ENCODE peak calls at places on chromosomes 16 and 17, in four cellular contexts. Y, C, V and S are unnamed samples.
A peak's percentile ranks its signal among the peaks of the same experiment; 100 is the strongest.

GRCh38 chr17:44578947-44579346 is 21.7 kb downstream of the FZD2 start:
- DNase-seq in V (no peak), Y (no peak), C (no peak), S (no peak)

GRCh38 chr16:1335211-1335971 is 1.9 kb downstream of the BAIAP3 start:
- DNase-seq in C (no peak), V (no peak), Y (no peak), S (no peak)

GRCh38 chr16:53282975-53283946 is 151.0 kb upstream of the RBL2 start:
- DNase-seq in Y (no peak), C (no peak), V (no peak), S (peak; percentile 21)

GRCh38 chr16:2079991-2080390 is 32.2 kb downstream of the TSC2 start:
- DNase-seq in C (no peak), V (no peak), Y (no peak), S (no peak)

GRCh38 chr16:67943619-67944503 is at the start of gene LCAT:
- DNase-seq in V (no peak), Y (no peak), C (peak; percentile 79), S (no peak)

GRCh38 chr16:51402785-51403184 is 251.7 kb upstream of the SALL1 start:
- DNase-seq in Y (no peak), C (no peak), V (no peak), S (no peak)

GRCh38 chr17:28862497-28862896 is 7.7 kb downstream of the ERAL1 start:
- DNase-seq in V (no peak), C (no peak), Y (no peak), S (no peak)

GRCh38 chr17:7038025-7038862 is 2.4 kb downstream of the SLC16A13 start:
- DNase-seq in C (no peak), V (no peak), Y (no peak), S (no peak)

GRCh38 chr17:70610161-70610560 is 440.8 kb downstream of the KCNJ2 start:
- DNase-seq in C (no peak), Y (no peak), V (no peak), S (no peak)

GRCh38 chr16:69720822-69721430 is 5.4 kb downstream of the NQO1 start:
- DNase-seq in C (no peak), Y (no peak), V (no peak), S (no peak)

GRCh38 chr17:44905006-44906000 is 6.1 kb upstream of the EFTUD2 start:
- DNase-seq in C (no peak), V (no peak), Y (no peak), S (no peak)

GRCh38 chr16:49422896-49423295 is 49.3 kb downstream of the C16orf78 start:
- DNase-seq in Y (no peak), C (no peak), V (no peak), S (no peak)

GRCh38 chr16:21083729-21084268 is 66.8 kb downstream of the DNAH3 start:
- DNase-seq in C (peak; percentile 59), Y (peak; percentile 9), V (peak; percentile 40), S (no peak)

GRCh38 chr16:1964046-1964505 is 550 bp downstream of the RPS2 start:
- DNase-seq in Y (no peak), C (no peak), V (no peak), S (no peak)

GRCh38 chr17:77654861-77655260 is 303.6 kb upstream of the TNRC6C start:
- DNase-seq in Y (no peak), C (no peak), V (no peak), S (no peak)

GRCh38 chr16:66489818-66490217 is 60.1 kb downstream of the TK2 start:
- DNase-seq in C (peak; percentile 12), V (no peak), Y (no peak), S (no peak)

GRCh38 chr17:70863436-70864248 is 694.3 kb downstream of the KCNJ2 start:
- DNase-seq in Y (no peak), V (no peak), C (no peak), S (no peak)

GRCh38 chr16:74035816-74036215 is 260.8 kb upstream of the PSMD7 start:
- DNase-seq in C (no peak), Y (no peak), V (no peak), S (no peak)

GRCh38 chr17:42180411-42180921 is 476 bp downstream of the KCNH4 start:
- DNase-seq in C (no peak), Y (no peak), V (no peak), S (no peak)
- H3K4me3 ChIP-seq in C (peak overlapping the region; percentile 19), Y (peak overlapping the region; percentile 53), V (no peak overlapping the region), S (no peak overlapping the region)

DNA sequence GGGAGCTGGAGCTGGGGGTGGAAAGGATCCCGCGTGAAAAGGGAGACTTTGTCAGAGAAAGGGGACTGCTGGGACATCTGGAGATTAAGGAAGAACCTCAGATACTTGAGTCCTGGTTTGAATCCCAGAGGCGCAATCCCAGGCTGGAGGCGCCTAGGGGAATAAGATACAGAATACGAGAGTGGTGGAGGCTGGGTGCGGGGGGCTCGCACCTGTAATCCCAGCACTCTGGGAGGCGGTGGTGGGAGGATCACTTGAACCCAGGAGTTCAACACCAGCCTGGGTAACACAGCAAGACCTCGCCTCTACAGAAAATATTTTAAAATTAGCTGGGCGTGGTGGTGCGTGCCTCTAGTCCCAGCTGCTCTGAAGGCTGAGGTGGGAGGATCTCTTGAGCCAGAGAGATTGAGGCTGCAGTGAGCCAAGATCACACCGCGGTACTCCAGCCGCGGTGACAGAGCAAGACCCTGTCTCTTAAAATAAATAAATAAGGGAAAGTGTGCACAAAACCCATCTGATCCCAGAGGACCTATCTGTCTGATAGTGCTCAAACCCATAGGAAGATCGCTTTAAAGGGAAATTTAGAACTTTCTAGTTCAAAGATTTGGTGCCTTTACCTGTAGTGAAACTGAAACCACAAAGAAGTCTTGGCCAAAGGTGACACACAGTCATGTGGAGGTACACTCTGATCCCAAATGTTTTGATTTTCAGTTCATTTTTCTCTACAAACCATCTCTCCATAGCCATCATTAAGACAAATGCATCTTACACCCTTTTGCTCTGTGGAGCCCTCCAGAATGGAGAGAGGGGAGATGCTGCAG is 625 bp upstream of the SCRN2 start:
- DNase-seq in V (no peak), Y (no peak), C (no peak), S (no peak)
- H3K4me3 ChIP-seq in V (no peak overlapping the region), Y (peak overlapping the region; percentile 82), C (no peak overlapping the region), S (peak overlapping the region; percentile 93)

GRCh38 chr16:30626230-30626629 is 16.0 kb upstream of the ZNF689 start:
- DNase-seq in C (no peak), Y (no peak), V (no peak), S (no peak)

GRCh38 chr16:30623558-30624283 is 13.5 kb upstream of the ZNF689 start:
- DNase-seq in C (no peak), Y (no peak), V (no peak), S (no peak)

GRCh38 chr16:30633526-30633925 is 17.2 kb upstream of the PRR14 start:
- DNase-seq in C (no peak), Y (no peak), V (no peak), S (no peak)

DNA sequence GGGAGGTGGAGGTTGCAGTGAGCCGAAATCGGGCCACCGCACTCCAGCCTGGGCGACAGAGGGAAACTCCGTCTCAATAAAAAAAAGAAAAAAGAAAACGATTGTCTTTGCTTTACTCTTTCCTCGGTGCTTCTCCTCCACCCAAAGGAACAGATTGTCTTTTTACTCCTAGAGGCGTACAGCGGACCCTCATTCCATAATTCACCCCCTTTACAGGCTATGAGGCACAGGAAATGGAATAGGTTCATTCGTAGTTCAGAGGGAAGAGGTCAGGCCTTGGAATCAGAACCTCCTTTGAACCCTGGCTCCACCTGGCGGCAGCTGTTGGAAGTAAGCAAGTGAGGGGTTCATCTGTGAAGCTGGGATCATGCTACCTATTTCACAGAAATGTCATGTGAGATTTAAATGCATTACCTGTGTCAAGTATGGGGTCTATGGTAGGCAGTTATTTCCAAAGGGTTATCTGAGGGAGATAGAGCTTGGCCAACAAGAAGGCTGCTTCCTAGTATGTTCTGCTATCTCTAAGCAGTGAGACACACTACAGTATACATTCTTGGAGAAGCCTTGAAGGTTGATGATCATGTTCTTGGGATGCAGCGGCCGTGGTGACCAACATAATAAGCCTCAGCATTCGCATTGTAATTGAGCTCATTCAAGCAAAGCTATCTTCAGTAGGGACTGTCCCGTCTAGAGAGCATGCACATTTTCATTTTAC is 18.6 kb upstream of the ZNF689 start:
- DNase-seq in V (peak; percentile 81), C (peak; percentile 83), Y (peak; percentile 66), S (no peak)
- H3K4me3 ChIP-seq in V (no peak overlapping the region), C (no peak overlapping the region), Y (no peak overlapping the region), S (no peak overlapping the region)

GRCh38 chr17:62670202-62670821 is 42.8 kb downstream of the MRC2 start:
- DNase-seq in C (no peak), V (peak; percentile 60), Y (no peak), S (no peak)
- H3K4me3 ChIP-seq in C (no peak overlapping the region), V (no peak overlapping the region), Y (no peak overlapping the region), S (no peak overlapping the region)

GRCh38 chr16:85810097-85810741 is 10.7 kb downstream of the COX4I1 start:
- DNase-seq in C (no peak), Y (no peak), V (no peak), S (no peak)

GRCh38 chr16:85809645-85810044 is 10.2 kb downstream of the COX4I1 start:
- DNase-seq in C (no peak), Y (no peak), V (no peak), S (no peak)

GRCh38 chr16:85810742-85811115 is 11.2 kb downstream of the COX4I1 start:
- DNase-seq in C (no peak), Y (no peak), V (no peak), S (no peak)

GRCh38 chr16:85812811-85813700 is 13.6 kb downstream of the COX4I1 start:
- DNase-seq in C (no peak), V (no peak), Y (no peak), S (no peak)

GRCh38 chr16:85812031-85812807 is 12.7 kb downstream of the COX4I1 start:
- DNase-seq in Y (no peak), C (no peak), V (no peak), S (no peak)
- H3K4me3 ChIP-seq in Y (no peak overlapping the region), C (no peak overlapping the region), V (no peak overlapping the region), S (no peak overlapping the region)

GRCh38 chr17:1562178-1562643 is 381 bp downstream of the PITPNA start:
- DNase-seq in Y (no peak), V (no peak), C (no peak), S (no peak)

GRCh38 chr17:1565860-1566259 is 3.3 kb upstream of the PITPNA start:
- DNase-seq in V (no peak), C (no peak), Y (no peak), S (no peak)

GRCh38 chr17:1560582-1561170 is 1.9 kb downstream of the PITPNA start:
- DNase-seq in V (no peak), C (no peak), Y (no peak), S (no peak)

GRCh38 chr17:1561420-1562177 is 993 bp downstream of the PITPNA start:
- DNase-seq in V (no peak), Y (no peak), C (no peak), S (no peak)

DNA sequence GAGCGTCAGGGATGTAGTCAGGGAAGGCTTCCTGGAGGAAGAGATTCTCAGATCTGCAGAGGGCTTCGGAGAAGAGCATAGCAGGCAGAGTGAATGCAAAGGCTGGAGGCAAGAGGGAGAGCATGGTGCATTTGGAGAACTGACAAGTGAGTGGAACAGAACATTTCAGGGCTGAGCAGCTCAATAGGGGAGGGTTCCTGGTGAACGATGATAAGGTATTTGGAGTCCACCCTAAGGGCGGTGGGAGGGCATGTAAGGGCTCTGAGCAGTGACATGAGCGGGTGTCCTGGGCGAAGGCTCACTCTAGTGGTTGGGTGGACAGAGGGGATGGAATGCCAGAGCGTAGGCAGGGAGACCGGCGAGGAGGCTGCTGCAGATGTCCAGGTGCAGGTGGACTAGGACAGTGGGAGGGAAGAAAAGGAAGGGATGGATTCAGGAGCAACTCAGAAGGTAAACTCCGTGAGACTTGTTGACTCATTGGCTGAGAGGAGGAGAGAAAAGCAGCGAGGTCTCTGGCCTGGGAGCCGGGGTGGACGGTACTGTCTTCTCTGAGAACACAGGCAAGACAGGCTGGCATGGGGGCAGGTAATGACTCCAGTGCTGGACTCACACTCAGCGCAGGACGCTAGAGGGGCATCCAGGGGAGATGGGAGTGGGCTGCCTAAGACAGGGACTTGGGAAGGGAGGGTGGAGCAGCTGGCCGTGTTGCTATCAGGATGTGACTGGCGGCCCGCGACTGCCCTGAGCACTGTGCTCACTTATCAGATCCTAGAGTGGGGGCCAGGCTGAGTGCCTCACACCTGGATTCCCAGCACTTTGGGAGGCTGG is 1.4 kb upstream of the PITPNA start:
- DNase-seq in V (no peak), C (no peak), Y (no peak), S (no peak)
- H3K4me3 ChIP-seq in V (no peak overlapping the region), C (no peak overlapping the region), Y (no peak overlapping the region), S (no peak overlapping the region)